ENCODE peak calls at places on chromosomes 6 and 20, in seven cellular contexts. One of them, this sample, is unnamed.

GRCh38 chr6:66048684-66049474 is 341.9 kb upstream of the EYS start:
- DNase-seq in DMS153: no peak
- DNase-seq in iPS-NIHi11: no peak
- DNase-seq in uterus: no peak
- DNase-seq in spleen: no peak
- DNase-seq in stimulated activated CD4-positive, alpha-beta T cell treated with anti-CD3 and anti-CD28 coated beads, Interleukin-12 subunit alpha, Interleukin-12 subunit beta, amount 100 ng/mL, for 24 hours: no peak
- DNase-seq in nucleus accumbens: no peak
- DNase-seq in this sample: no peak

GRCh38 chr6:34688956-34689355 is 7.6 kb downstream of the ILRUN start:
- DNase-seq in DMS153: no peak
- DNase-seq in iPS-NIHi11: no peak
- DNase-seq in uterus: no peak
- DNase-seq in spleen: no peak
- DNase-seq in stimulated activated CD4-positive, alpha-beta T cell treated with anti-CD3 and anti-CD28 coated beads, Interleukin-12 subunit alpha, Interleukin-12 subunit beta, amount 100 ng/mL, for 24 hours: no peak
- DNase-seq in nucleus accumbens: no peak
- DNase-seq in this sample: no peak

GRCh38 chr6:13272131-13273046 is 55.9 kb downstream of the TBC1D7 start:
- DNase-seq in DMS153: no peak
- DNase-seq in iPS-NIHi11: no peak
- DNase-seq in uterus: no peak
- DNase-seq in spleen: peak
- DNase-seq in stimulated activated CD4-positive, alpha-beta T cell treated with anti-CD3 and anti-CD28 coated beads, Interleukin-12 subunit alpha, Interleukin-12 subunit beta, amount 100 ng/mL, for 24 hours: no peak
- DNase-seq in nucleus accumbens: no peak
- DNase-seq in this sample: no peak

GRCh38 chr6:168730931-168731716 is 290.1 kb downstream of the SMOC2 start:
- DNase-seq in DMS153: no peak
- DNase-seq in iPS-NIHi11: no peak
- DNase-seq in uterus: no peak
- DNase-seq in spleen: no peak
- DNase-seq in stimulated activated CD4-positive, alpha-beta T cell treated with anti-CD3 and anti-CD28 coated beads, Interleukin-12 subunit alpha, Interleukin-12 subunit beta, amount 100 ng/mL, for 24 hours: no peak
- DNase-seq in nucleus accumbens: no peak
- DNase-seq in this sample: no peak

GRCh38 chr20:23314714-23315498 is 35.7 kb upstream of the NXT1 start:
- DNase-seq in DMS153: no peak
- DNase-seq in iPS-NIHi11: no peak
- DNase-seq in uterus: no peak
- DNase-seq in spleen: no peak
- DNase-seq in stimulated activated CD4-positive, alpha-beta T cell treated with anti-CD3 and anti-CD28 coated beads, Interleukin-12 subunit alpha, Interleukin-12 subunit beta, amount 100 ng/mL, for 24 hours: no peak
- DNase-seq in nucleus accumbens: no peak
- DNase-seq in this sample: no peak

GRCh38 chr20:23047738-23048214 is 1.7 kb downstream of the THBD start:
- DNase-seq in DMS153: no peak
- DNase-seq in iPS-NIHi11: no peak
- DNase-seq in uterus: no peak
- DNase-seq in spleen: peak
- DNase-seq in stimulated activated CD4-positive, alpha-beta T cell treated with anti-CD3 and anti-CD28 coated beads, Interleukin-12 subunit alpha, Interleukin-12 subunit beta, amount 100 ng/mL, for 24 hours: no peak
- DNase-seq in nucleus accumbens: no peak
- DNase-seq in this sample: peak

GRCh38 chr6:113451030-113451429 is 406.1 kb upstream of the MARCKS start:
- DNase-seq in DMS153: no peak
- DNase-seq in iPS-NIHi11: no peak
- DNase-seq in uterus: no peak
- DNase-seq in spleen: no peak
- DNase-seq in stimulated activated CD4-positive, alpha-beta T cell treated with anti-CD3 and anti-CD28 coated beads, Interleukin-12 subunit alpha, Interleukin-12 subunit beta, amount 100 ng/mL, for 24 hours: no peak
- DNase-seq in nucleus accumbens: no peak
- DNase-seq in this sample: peak

GRCh38 chr20:12113468-12114371 is 196.0 kb downstream of the BTBD3 start:
- DNase-seq in DMS153: peak
- DNase-seq in iPS-NIHi11: no peak
- DNase-seq in uterus: no peak
- DNase-seq in spleen: no peak
- DNase-seq in stimulated activated CD4-positive, alpha-beta T cell treated with anti-CD3 and anti-CD28 coated beads, Interleukin-12 subunit alpha, Interleukin-12 subunit beta, amount 100 ng/mL, for 24 hours: no peak
- DNase-seq in nucleus accumbens: peak
- DNase-seq in this sample: no peak

GRCh38 chr6:6515691-6516607 is 72.6 kb upstream of the LY86 start:
- DNase-seq in DMS153: no peak
- DNase-seq in iPS-NIHi11: no peak
- DNase-seq in uterus: no peak
- DNase-seq in spleen: no peak
- DNase-seq in stimulated activated CD4-positive, alpha-beta T cell treated with anti-CD3 and anti-CD28 coated beads, Interleukin-12 subunit alpha, Interleukin-12 subunit beta, amount 100 ng/mL, for 24 hours: no peak
- DNase-seq in nucleus accumbens: no peak
- DNase-seq in this sample: no peak

GRCh38 chr20:50320910-50321796 is 130.5 kb downstream of the CEBPB start:
- DNase-seq in DMS153: peak
- DNase-seq in iPS-NIHi11: peak
- DNase-seq in uterus: peak
- DNase-seq in spleen: peak
- DNase-seq in stimulated activated CD4-positive, alpha-beta T cell treated with anti-CD3 and anti-CD28 coated beads, Interleukin-12 subunit alpha, Interleukin-12 subunit beta, amount 100 ng/mL, for 24 hours: no peak
- DNase-seq in nucleus accumbens: no peak
- DNase-seq in this sample: no peak

GRCh38 chr6:40482532-40482931 is 104.6 kb downstream of the LRFN2 start:
- DNase-seq in DMS153: no peak
- DNase-seq in iPS-NIHi11: peak
- DNase-seq in uterus: no peak
- DNase-seq in spleen: no peak
- DNase-seq in stimulated activated CD4-positive, alpha-beta T cell treated with anti-CD3 and anti-CD28 coated beads, Interleukin-12 subunit alpha, Interleukin-12 subunit beta, amount 100 ng/mL, for 24 hours: no peak
- DNase-seq in nucleus accumbens: peak
- DNase-seq in this sample: peak

GRCh38 chr6:169420912-169421543 is 167.4 kb upstream of the THBS2 start:
- DNase-seq in DMS153: no peak
- DNase-seq in iPS-NIHi11: no peak
- DNase-seq in uterus: no peak
- DNase-seq in spleen: no peak
- DNase-seq in stimulated activated CD4-positive, alpha-beta T cell treated with anti-CD3 and anti-CD28 coated beads, Interleukin-12 subunit alpha, Interleukin-12 subunit beta, amount 100 ng/mL, for 24 hours: no peak
- DNase-seq in nucleus accumbens: no peak
- DNase-seq in this sample: no peak

GRCh38 chr6:167225903-167226508 is 65.1 kb upstream of the UNC93A start:
- DNase-seq in DMS153: no peak
- DNase-seq in iPS-NIHi11: no peak
- DNase-seq in uterus: no peak
- DNase-seq in spleen: no peak
- DNase-seq in stimulated activated CD4-positive, alpha-beta T cell treated with anti-CD3 and anti-CD28 coated beads, Interleukin-12 subunit alpha, Interleukin-12 subunit beta, amount 100 ng/mL, for 24 hours: no peak
- DNase-seq in nucleus accumbens: no peak
- DNase-seq in this sample: no peak

GRCh38 chr6:8628063-8628462 is 192.7 kb upstream of the SLC35B3 start:
- DNase-seq in DMS153: no peak
- DNase-seq in iPS-NIHi11: no peak
- DNase-seq in uterus: no peak
- DNase-seq in spleen: no peak
- DNase-seq in stimulated activated CD4-positive, alpha-beta T cell treated with anti-CD3 and anti-CD28 coated beads, Interleukin-12 subunit alpha, Interleukin-12 subunit beta, amount 100 ng/mL, for 24 hours: no peak
- DNase-seq in nucleus accumbens: no peak
- DNase-seq in this sample: no peak

GRCh38 chr20:63327229-63327745 is 33.9 kb downstream of the CHRNA4 start:
- DNase-seq in DMS153: no peak
- DNase-seq in iPS-NIHi11: no peak
- DNase-seq in uterus: no peak
- DNase-seq in spleen: no peak
- DNase-seq in stimulated activated CD4-positive, alpha-beta T cell treated with anti-CD3 and anti-CD28 coated beads, Interleukin-12 subunit alpha, Interleukin-12 subunit beta, amount 100 ng/mL, for 24 hours: no peak
- DNase-seq in nucleus accumbens: no peak
- DNase-seq in this sample: no peak

GRCh38 chr6:139330271-139330670 is 38.5 kb upstream of the TXLNB start:
- DNase-seq in DMS153: no peak
- DNase-seq in iPS-NIHi11: no peak
- DNase-seq in uterus: no peak
- DNase-seq in spleen: no peak
- DNase-seq in stimulated activated CD4-positive, alpha-beta T cell treated with anti-CD3 and anti-CD28 coated beads, Interleukin-12 subunit alpha, Interleukin-12 subunit beta, amount 100 ng/mL, for 24 hours: no peak
- DNase-seq in nucleus accumbens: no peak
- DNase-seq in this sample: no peak

GRCh38 chr20:9660236-9660868 is 146.0 kb downstream of the LAMP5 start:
- DNase-seq in DMS153: no peak
- DNase-seq in iPS-NIHi11: peak
- DNase-seq in uterus: no peak
- DNase-seq in spleen: no peak
- DNase-seq in stimulated activated CD4-positive, alpha-beta T cell treated with anti-CD3 and anti-CD28 coated beads, Interleukin-12 subunit alpha, Interleukin-12 subunit beta, amount 100 ng/mL, for 24 hours: no peak
- DNase-seq in nucleus accumbens: no peak
- DNase-seq in this sample: no peak

GRCh38 chr6:137738197-137738596 is 128.9 kb upstream of the TNFAIP3 start:
- DNase-seq in DMS153: no peak
- DNase-seq in iPS-NIHi11: no peak
- DNase-seq in uterus: no peak
- DNase-seq in spleen: no peak
- DNase-seq in stimulated activated CD4-positive, alpha-beta T cell treated with anti-CD3 and anti-CD28 coated beads, Interleukin-12 subunit alpha, Interleukin-12 subunit beta, amount 100 ng/mL, for 24 hours: no peak
- DNase-seq in nucleus accumbens: no peak
- DNase-seq in this sample: no peak

GRCh38 chr6:12331951-12332749 is 42.0 kb downstream of the EDN1 start:
- DNase-seq in DMS153: no peak
- DNase-seq in iPS-NIHi11: no peak
- DNase-seq in uterus: no peak
- DNase-seq in spleen: no peak
- DNase-seq in stimulated activated CD4-positive, alpha-beta T cell treated with anti-CD3 and anti-CD28 coated beads, Interleukin-12 subunit alpha, Interleukin-12 subunit beta, amount 100 ng/mL, for 24 hours: no peak
- DNase-seq in nucleus accumbens: no peak
- DNase-seq in this sample: no peak

GRCh38 chr6:11328613-11329247 is 96.3 kb upstream of the NEDD9 start:
- DNase-seq in DMS153: no peak
- DNase-seq in iPS-NIHi11: no peak
- DNase-seq in uterus: peak
- DNase-seq in spleen: no peak
- DNase-seq in stimulated activated CD4-positive, alpha-beta T cell treated with anti-CD3 and anti-CD28 coated beads, Interleukin-12 subunit alpha, Interleukin-12 subunit beta, amount 100 ng/mL, for 24 hours: no peak
- DNase-seq in nucleus accumbens: no peak
- DNase-seq in this sample: no peak

GRCh38 chr6:21999012-21999528 is 297.8 kb downstream of the PRL start:
- DNase-seq in DMS153: peak
- DNase-seq in iPS-NIHi11: no peak
- DNase-seq in uterus: no peak
- DNase-seq in spleen: no peak
- DNase-seq in stimulated activated CD4-positive, alpha-beta T cell treated with anti-CD3 and anti-CD28 coated beads, Interleukin-12 subunit alpha, Interleukin-12 subunit beta, amount 100 ng/mL, for 24 hours: no peak
- DNase-seq in nucleus accumbens: no peak
- DNase-seq in this sample: peak

GRCh38 chr20:52981051-52981450 is 8.9 kb downstream of the TSHZ2 start:
- DNase-seq in DMS153: no peak
- DNase-seq in iPS-NIHi11: no peak
- DNase-seq in uterus: no peak
- DNase-seq in spleen: no peak
- DNase-seq in stimulated activated CD4-positive, alpha-beta T cell treated with anti-CD3 and anti-CD28 coated beads, Interleukin-12 subunit alpha, Interleukin-12 subunit beta, amount 100 ng/mL, for 24 hours: no peak
- DNase-seq in nucleus accumbens: no peak
- DNase-seq in this sample: no peak

GRCh38 chr6:136524936-136525413 is 25.2 kb downstream of the MAP7 start:
- DNase-seq in DMS153: peak
- DNase-seq in iPS-NIHi11: no peak
- DNase-seq in uterus: no peak
- DNase-seq in spleen: no peak
- DNase-seq in stimulated activated CD4-positive, alpha-beta T cell treated with anti-CD3 and anti-CD28 coated beads, Interleukin-12 subunit alpha, Interleukin-12 subunit beta, amount 100 ng/mL, for 24 hours: no peak
- DNase-seq in nucleus accumbens: peak
- DNase-seq in this sample: no peak

GRCh38 chr20:62201173-62202082 is 18.6 kb downstream of the MTG2 start:
- DNase-seq in DMS153: no peak
- DNase-seq in iPS-NIHi11: no peak
- DNase-seq in uterus: no peak
- DNase-seq in spleen: peak
- DNase-seq in stimulated activated CD4-positive, alpha-beta T cell treated with anti-CD3 and anti-CD28 coated beads, Interleukin-12 subunit alpha, Interleukin-12 subunit beta, amount 100 ng/mL, for 24 hours: no peak
- DNase-seq in nucleus accumbens: no peak
- DNase-seq in this sample: no peak

GRCh38 chr20:38726849-38727601 is 2.7 kb downstream of the SLC32A1 start:
- DNase-seq in DMS153: no peak
- DNase-seq in iPS-NIHi11: peak
- DNase-seq in uterus: no peak
- DNase-seq in spleen: no peak
- DNase-seq in stimulated activated CD4-positive, alpha-beta T cell treated with anti-CD3 and anti-CD28 coated beads, Interleukin-12 subunit alpha, Interleukin-12 subunit beta, amount 100 ng/mL, for 24 hours: no peak
- DNase-seq in nucleus accumbens: peak
- DNase-seq in this sample: peak

GRCh38 chr6:142329486-142330113 is 27.8 kb downstream of the ADGRG6 start:
- DNase-seq in DMS153: no peak
- DNase-seq in iPS-NIHi11: no peak
- DNase-seq in uterus: no peak
- DNase-seq in spleen: no peak
- DNase-seq in stimulated activated CD4-positive, alpha-beta T cell treated with anti-CD3 and anti-CD28 coated beads, Interleukin-12 subunit alpha, Interleukin-12 subunit beta, amount 100 ng/mL, for 24 hours: no peak
- DNase-seq in nucleus accumbens: no peak
- DNase-seq in this sample: no peak

GRCh38 chr20:62627901-62628612 is 14.2 kb upstream of the SLCO4A1 start:
- DNase-seq in DMS153: no peak
- DNase-seq in iPS-NIHi11: no peak
- DNase-seq in uterus: no peak
- DNase-seq in spleen: no peak
- DNase-seq in stimulated activated CD4-positive, alpha-beta T cell treated with anti-CD3 and anti-CD28 coated beads, Interleukin-12 subunit alpha, Interleukin-12 subunit beta, amount 100 ng/mL, for 24 hours: no peak
- DNase-seq in nucleus accumbens: no peak
- DNase-seq in this sample: no peak

GRCh38 chr6:27031302-27031701 is 216.2 kb upstream of the PRSS16 start:
- DNase-seq in DMS153: no peak
- DNase-seq in iPS-NIHi11: no peak
- DNase-seq in uterus: no peak
- DNase-seq in spleen: no peak
- DNase-seq in stimulated activated CD4-positive, alpha-beta T cell treated with anti-CD3 and anti-CD28 coated beads, Interleukin-12 subunit alpha, Interleukin-12 subunit beta, amount 100 ng/mL, for 24 hours: no peak
- DNase-seq in nucleus accumbens: no peak
- DNase-seq in this sample: no peak

GRCh38 chr6:108555399-108556052 is 5.2 kb upstream of the FOXO3 start:
- DNase-seq in DMS153: no peak
- DNase-seq in iPS-NIHi11: no peak
- DNase-seq in uterus: no peak
- DNase-seq in spleen: no peak
- DNase-seq in stimulated activated CD4-positive, alpha-beta T cell treated with anti-CD3 and anti-CD28 coated beads, Interleukin-12 subunit alpha, Interleukin-12 subunit beta, amount 100 ng/mL, for 24 hours: no peak
- DNase-seq in nucleus accumbens: no peak
- DNase-seq in this sample: no peak

GRCh38 chr20:62219101-62219991 is 732 bp downstream of the HRH3 start:
- DNase-seq in DMS153: no peak
- DNase-seq in iPS-NIHi11: no peak
- DNase-seq in uterus: no peak
- DNase-seq in spleen: no peak
- DNase-seq in stimulated activated CD4-positive, alpha-beta T cell treated with anti-CD3 and anti-CD28 coated beads, Interleukin-12 subunit alpha, Interleukin-12 subunit beta, amount 100 ng/mL, for 24 hours: no peak
- DNase-seq in nucleus accumbens: no peak
- DNase-seq in this sample: peak

GRCh38 chr6:139977887-139978332 is 603.5 kb upstream of the CITED2 start:
- DNase-seq in DMS153: peak
- DNase-seq in iPS-NIHi11: no peak
- DNase-seq in uterus: no peak
- DNase-seq in spleen: no peak
- DNase-seq in stimulated activated CD4-positive, alpha-beta T cell treated with anti-CD3 and anti-CD28 coated beads, Interleukin-12 subunit alpha, Interleukin-12 subunit beta, amount 100 ng/mL, for 24 hours: no peak
- DNase-seq in nucleus accumbens: no peak
- DNase-seq in this sample: peak

GRCh38 chr6:12804967-12805645 is 88.5 kb downstream of the PHACTR1 start:
- DNase-seq in DMS153: no peak
- DNase-seq in iPS-NIHi11: no peak
- DNase-seq in uterus: no peak
- DNase-seq in spleen: no peak
- DNase-seq in stimulated activated CD4-positive, alpha-beta T cell treated with anti-CD3 and anti-CD28 coated beads, Interleukin-12 subunit alpha, Interleukin-12 subunit beta, amount 100 ng/mL, for 24 hours: no peak
- DNase-seq in nucleus accumbens: no peak
- DNase-seq in this sample: no peak

GRCh38 chr20:44089987-44090674 is 96.9 kb downstream of the JPH2 start:
- DNase-seq in DMS153: no peak
- DNase-seq in iPS-NIHi11: peak
- DNase-seq in uterus: no peak
- DNase-seq in spleen: no peak
- DNase-seq in stimulated activated CD4-positive, alpha-beta T cell treated with anti-CD3 and anti-CD28 coated beads, Interleukin-12 subunit alpha, Interleukin-12 subunit beta, amount 100 ng/mL, for 24 hours: no peak
- DNase-seq in nucleus accumbens: no peak
- DNase-seq in this sample: peak